ENCODE peak calls at places on chromosomes 11 and 22, in five cellular contexts. D, M, K, P and R are unnamed samples.
A peak's percentile ranks its signal among the peaks of the same experiment; 100 is the strongest.

GRCh38 chr11:1890856-1891830 is 552 bp downstream of the PRR33 start:
- DNase-seq in K (no peak), M (no peak), P (no peak), D (no peak), R (no peak)

GRCh38 chr11:71311928-71312510 is 59.6 kb upstream of the SHANK2 start:
- DNase-seq in D (no peak), M (no peak), P (no peak), K (no peak), R (no peak)

GRCh38 chr11:46865340-46865739 is 19.3 kb upstream of the CKAP5 start:
- DNase-seq in D (no peak), K (no peak), P (no peak), M (peak; percentile 75), R (no peak)

GRCh38 chr22:20404881-20405280 is 10.9 kb downstream of the ZNF74 start:
- DNase-seq in K (no peak), M (no peak), P (no peak), D (no peak), R (no peak)

GRCh38 chr11:120625565-120625964 is 114.0 kb downstream of the GRIK4 start:
- DNase-seq in M (no peak), P (no peak), D (no peak), K (no peak), R (no peak)

GRCh38 chr11:2459016-2459725 is 14.4 kb downstream of the KCNQ1 start:
- DNase-seq in M (no peak), K (no peak), D (no peak), P (no peak), R (no peak)

GRCh38 chr11:34238966-34239365 is 118.8 kb downstream of the ABTB2 start:
- DNase-seq in K (no peak), P (no peak), M (no peak), D (no peak), R (no peak)

GRCh38 chr22:48782817-48783511 is 1044.7 kb downstream of the BRD1 start:
- DNase-seq in P (no peak), M (no peak), K (no peak), D (no peak), R (no peak)

GRCh38 chr22:22461111-22461510 is 47.4 kb downstream of the ZNF280B start:
- DNase-seq in K (no peak), D (no peak), M (no peak), P (no peak), R (no peak)

GRCh38 chr11:110971110-110971509 is 258.9 kb upstream of the ARHGAP20 start:
- DNase-seq in D (no peak), M (no peak), P (no peak), K (no peak), R (no peak)

GRCh38 chr11:12418019-12418611 is 40.7 kb downstream of the PARVA start:
- DNase-seq in P (no peak), D (no peak), M (no peak), K (no peak), R (no peak)

GRCh38 chr11:70415642-70416395 is 17.5 kb downstream of the CTTN start:
- DNase-seq in K (no peak), M (no peak), D (no peak), P (no peak), R (no peak)

GRCh38 chr11:27427183-27427980 is 45.2 kb downstream of the LGR4 start:
- DNase-seq in K (no peak), M (no peak), P (no peak), D (no peak), R (no peak)

GRCh38 chr22:49678137-49678841 is 149.4 kb downstream of the BRD1 start:
- DNase-seq in D (no peak), K (no peak), P (no peak), M (no peak), R (no peak)

GRCh38 chr11:111148116-111148515 is 97.4 kb upstream of the POU2AF2 start:
- DNase-seq in P (no peak), K (no peak), D (no peak), M (no peak), R (no peak)

GRCh38 chr11:75896843-75897419 is 81.9 kb downstream of the UVRAG start:
- DNase-seq in M (peak; percentile 7), K (no peak), D (no peak), P (no peak), R (no peak)

GRCh38 chr11:124676386-124676785 is 2.7 kb downstream of the SPA17 start:
- DNase-seq in D (no peak), K (no peak), M (no peak), P (no peak), R (no peak)